ENCODE peak calls at places on chromosome 4, in seven cellular contexts. One of them, this sample, is unnamed.

GRCh38 chr4:179307297-179308136 is 1865.3 kb upstream of the AGA start:
- DNase-seq in H9: peak
- DNase-seq in IMR-90: peak
- DNase-seq in mesendoderm: peak
- DNase-seq in mammary epithelial cell: peak
- DNase-seq in GM23338: peak
- DNase-seq in OCI-LY7: peak
- DNase-seq in this sample: peak

GRCh38 chr4:127604949-127605709 is 27.6 kb upstream of the INTU start:
- DNase-seq in mammary epithelial cell: peak
- DNase-seq in mesendoderm: peak
- DNase-seq in GM23338: peak
- DNase-seq in IMR-90: peak
- DNase-seq in H9: peak
- DNase-seq in OCI-LY7: peak
- DNase-seq in this sample: peak

GRCh38 chr4:185506422-185506821 is 28.9 kb downstream of the PDLIM3 start:
- DNase-seq in GM23338: no peak
- DNase-seq in OCI-LY7: no peak
- DNase-seq in mammary epithelial cell: no peak
- DNase-seq in mesendoderm: no peak
- DNase-seq in IMR-90: no peak
- DNase-seq in H9: no peak
- DNase-seq in this sample: no peak

GRCh38 chr4:40256329-40256728 is 59.5 kb downstream of the RHOH start:
- DNase-seq in mesendoderm: no peak
- DNase-seq in OCI-LY7: no peak
- DNase-seq in H9: no peak
- DNase-seq in IMR-90: no peak
- DNase-seq in GM23338: no peak
- DNase-seq in mammary epithelial cell: peak
- DNase-seq in this sample: no peak

GRCh38 chr4:60992037-60992436 is 208.1 kb upstream of the ADGRL3 start:
- DNase-seq in GM23338: no peak
- DNase-seq in H9: no peak
- DNase-seq in IMR-90: peak
- DNase-seq in mammary epithelial cell: peak
- DNase-seq in mesendoderm: no peak
- DNase-seq in OCI-LY7: no peak
- DNase-seq in this sample: peak

GRCh38 chr4:145954924-145955339 is 16.3 kb upstream of the ZNF827 start:
- DNase-seq in H9: no peak
- DNase-seq in OCI-LY7: no peak
- DNase-seq in mammary epithelial cell: peak
- DNase-seq in mesendoderm: no peak
- DNase-seq in GM23338: no peak
- DNase-seq in IMR-90: peak
- DNase-seq in this sample: peak

GRCh38 chr4:2009651-2010233 is 968 bp upstream of the NELFA start:
- DNase-seq in GM23338: peak
- DNase-seq in mammary epithelial cell: peak
- DNase-seq in IMR-90: peak
- DNase-seq in mesendoderm: peak
- DNase-seq in OCI-LY7: peak
- DNase-seq in H9: peak
- DNase-seq in this sample: peak

GRCh38 chr4:1512738-1513660 is 106.8 kb upstream of the NKX1-1 start:
- DNase-seq in IMR-90: no peak
- DNase-seq in H9: peak
- DNase-seq in OCI-LY7: no peak
- DNase-seq in mammary epithelial cell: no peak
- DNase-seq in GM23338: peak
- DNase-seq in mesendoderm: peak
- DNase-seq in this sample: no peak

GRCh38 chr4:38387348-38387747 is 276.7 kb upstream of the KLF3 start:
- DNase-seq in mammary epithelial cell: peak
- DNase-seq in mesendoderm: no peak
- DNase-seq in IMR-90: peak
- DNase-seq in OCI-LY7: no peak
- DNase-seq in H9: no peak
- DNase-seq in GM23338: no peak
- DNase-seq in this sample: peak

GRCh38 chr4:17029432-17029831 is 131.0 kb upstream of the LDB2 start:
- DNase-seq in mesendoderm: no peak
- DNase-seq in GM23338: no peak
- DNase-seq in H9: no peak
- DNase-seq in OCI-LY7: no peak
- DNase-seq in mammary epithelial cell: no peak
- DNase-seq in IMR-90: no peak
- DNase-seq in this sample: no peak

GRCh38 chr4:108043536-108043935 is 53.8 kb downstream of the HADH start:
- DNase-seq in mesendoderm: peak
- DNase-seq in OCI-LY7: peak
- DNase-seq in H9: no peak
- DNase-seq in GM23338: peak
- DNase-seq in IMR-90: no peak
- DNase-seq in mammary epithelial cell: no peak
- DNase-seq in this sample: no peak

GRCh38 chr4:31045724-31046318 is 325.7 kb downstream of the PCDH7 start:
- DNase-seq in OCI-LY7: peak
- DNase-seq in IMR-90: peak
- DNase-seq in mammary epithelial cell: peak
- DNase-seq in mesendoderm: peak
- DNase-seq in GM23338: peak
- DNase-seq in H9: no peak
- DNase-seq in this sample: peak

GRCh38 chr4:2817701-2818350 is 24.9 kb downstream of the SH3BP2 start:
- DNase-seq in IMR-90: no peak
- DNase-seq in OCI-LY7: no peak
- DNase-seq in H9: peak
- DNase-seq in mesendoderm: peak
- DNase-seq in mammary epithelial cell: peak
- DNase-seq in GM23338: peak
- DNase-seq in this sample: no peak

GRCh38 chr4:22978656-22979055 is 285.9 kb downstream of the GBA3 start:
- DNase-seq in IMR-90: no peak
- DNase-seq in OCI-LY7: no peak
- DNase-seq in H9: no peak
- DNase-seq in mesendoderm: no peak
- DNase-seq in GM23338: no peak
- DNase-seq in mammary epithelial cell: no peak
- DNase-seq in this sample: no peak

GRCh38 chr4:180304321-180304720 is 1938.9 kb upstream of the TENM3 start:
- DNase-seq in OCI-LY7: no peak
- DNase-seq in mammary epithelial cell: no peak
- DNase-seq in mesendoderm: no peak
- DNase-seq in GM23338: no peak
- DNase-seq in IMR-90: no peak
- DNase-seq in H9: no peak
- DNase-seq in this sample: no peak

GRCh38 chr4:10108391-10108790 is 8.2 kb downstream of the WDR1 start:
- DNase-seq in mesendoderm: no peak
- DNase-seq in H9: no peak
- DNase-seq in OCI-LY7: no peak
- DNase-seq in GM23338: no peak
- DNase-seq in IMR-90: no peak
- DNase-seq in mammary epithelial cell: no peak
- DNase-seq in this sample: no peak

GRCh38 chr4:10109995-10110670 is 6.5 kb downstream of the WDR1 start:
- DNase-seq in H9: no peak
- DNase-seq in IMR-90: no peak
- DNase-seq in mesendoderm: no peak
- DNase-seq in GM23338: peak
- DNase-seq in mammary epithelial cell: no peak
- DNase-seq in OCI-LY7: no peak
- DNase-seq in this sample: no peak

GRCh38 chr4:10111067-10111801 is 5.4 kb downstream of the WDR1 start:
- DNase-seq in mesendoderm: no peak
- DNase-seq in OCI-LY7: no peak
- DNase-seq in IMR-90: no peak
- DNase-seq in GM23338: peak
- DNase-seq in H9: peak
- DNase-seq in mammary epithelial cell: no peak
- DNase-seq in this sample: no peak

GRCh38 chr4:10107111-10108091 is 9.2 kb downstream of the WDR1 start:
- DNase-seq in mammary epithelial cell: no peak
- DNase-seq in OCI-LY7: no peak
- DNase-seq in IMR-90: peak
- DNase-seq in H9: no peak
- DNase-seq in GM23338: no peak
- DNase-seq in mesendoderm: no peak
- DNase-seq in this sample: no peak

GRCh38 chr4:10108818-10109783 is 7.5 kb downstream of the WDR1 start:
- DNase-seq in mammary epithelial cell: peak
- DNase-seq in IMR-90: peak
- DNase-seq in mesendoderm: no peak
- DNase-seq in GM23338: no peak
- DNase-seq in OCI-LY7: no peak
- DNase-seq in H9: no peak
- DNase-seq in this sample: no peak
- H3K4me2 ChIP-seq in mammary epithelial cell: peak
- H3K4me2 ChIP-seq in IMR-90: no peak
- H3K4me2 ChIP-seq in mesendoderm: no peak
- H3K4me2 ChIP-seq in GM23338: no peak
- H3K4me2 ChIP-seq in OCI-LY7: no peak
- H3K4me2 ChIP-seq in H9: no peak
- H3K4me2 ChIP-seq in this sample: peak

GRCh38 chr4:139639654-139640053 is 26.0 kb upstream of the MGST2 start:
- DNase-seq in GM23338: no peak
- DNase-seq in IMR-90: no peak
- DNase-seq in OCI-LY7: no peak
- DNase-seq in mesendoderm: no peak
- DNase-seq in mammary epithelial cell: no peak
- DNase-seq in H9: no peak
- DNase-seq in this sample: no peak

GRCh38 chr4:139633661-139634060 is 32.0 kb upstream of the MGST2 start:
- DNase-seq in GM23338: peak
- DNase-seq in mesendoderm: peak
- DNase-seq in mammary epithelial cell: no peak
- DNase-seq in IMR-90: peak
- DNase-seq in OCI-LY7: no peak
- DNase-seq in H9: peak
- DNase-seq in this sample: no peak

GRCh38 chr4:139633195-139633594 is 32.4 kb upstream of the MGST2 start:
- DNase-seq in H9: no peak
- DNase-seq in IMR-90: no peak
- DNase-seq in mesendoderm: no peak
- DNase-seq in mammary epithelial cell: no peak
- DNase-seq in OCI-LY7: no peak
- DNase-seq in GM23338: no peak
- DNase-seq in this sample: no peak

GRCh38 chr4:139630991-139631390 is 34.6 kb upstream of the MGST2 start:
- DNase-seq in OCI-LY7: no peak
- DNase-seq in IMR-90: no peak
- DNase-seq in GM23338: peak
- DNase-seq in mammary epithelial cell: no peak
- DNase-seq in H9: no peak
- DNase-seq in mesendoderm: peak
- DNase-seq in this sample: no peak

DNA sequence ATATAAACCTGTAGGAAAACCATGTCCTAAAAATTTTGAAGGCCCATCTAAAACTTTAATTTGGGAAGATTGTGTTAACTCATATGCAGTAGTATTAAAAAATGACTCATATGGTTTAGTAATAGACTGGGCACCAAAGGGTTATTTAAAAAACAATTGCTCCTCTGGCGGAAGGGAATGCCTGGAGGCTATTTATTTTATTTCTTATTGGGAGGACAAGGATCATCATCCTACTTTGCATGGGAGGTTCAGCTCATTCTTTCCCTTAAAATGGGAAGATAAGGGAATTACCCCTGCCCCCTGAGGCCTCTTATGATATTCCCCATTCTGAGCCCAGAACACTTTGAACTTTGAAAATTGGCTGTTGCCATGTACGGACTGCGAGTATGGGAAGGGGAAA is 29.7 kb upstream of the MGST2 start:
- DNase-seq in mammary epithelial cell: no peak
- DNase-seq in H9: no peak
- DNase-seq in mesendoderm: no peak
- DNase-seq in IMR-90: no peak
- DNase-seq in GM23338: no peak
- DNase-seq in OCI-LY7: no peak
- DNase-seq in this sample: no peak
- H3K4me2 ChIP-seq in mammary epithelial cell: no peak
- H3K4me2 ChIP-seq in H9: no peak
- H3K4me2 ChIP-seq in mesendoderm: no peak
- H3K4me2 ChIP-seq in IMR-90: no peak
- H3K4me2 ChIP-seq in GM23338: no peak
- H3K4me2 ChIP-seq in OCI-LY7: no peak
- H3K4me2 ChIP-seq in this sample: no peak

DNA sequence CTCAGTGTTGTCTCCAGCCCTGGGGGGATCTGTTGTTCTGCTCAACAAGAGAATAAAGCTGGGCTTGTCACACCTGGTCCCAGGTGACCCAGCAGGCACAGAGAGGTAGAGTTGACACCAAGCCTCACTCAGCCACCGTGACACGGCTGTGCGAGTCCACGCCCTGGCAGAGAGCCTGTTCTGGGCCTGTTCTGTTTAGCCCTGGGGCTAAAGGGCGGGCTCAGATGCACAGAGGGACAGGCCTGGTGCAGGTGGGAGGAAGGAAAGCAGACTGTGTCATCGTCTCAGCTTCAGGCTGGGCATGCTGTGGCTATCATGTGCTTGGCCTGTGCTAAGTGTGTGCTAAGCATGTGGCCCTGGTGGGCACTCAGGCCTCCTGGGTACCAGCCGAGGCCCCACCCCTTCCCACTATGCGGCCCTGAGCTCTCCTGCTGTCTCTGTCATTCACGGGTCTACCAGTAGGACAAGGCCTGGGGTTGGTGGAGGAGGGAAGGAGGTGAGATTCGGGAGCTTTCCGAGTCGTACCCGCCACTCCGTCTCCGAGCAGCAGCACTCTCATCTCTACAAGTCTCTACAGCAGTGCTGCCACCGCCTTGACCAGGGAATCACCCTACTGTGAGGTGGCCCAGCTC is 10.8 kb downstream of the WFS1 start:
- DNase-seq in IMR-90: no peak
- DNase-seq in mesendoderm: no peak
- DNase-seq in mammary epithelial cell: peak
- DNase-seq in H9: no peak
- DNase-seq in GM23338: no peak
- DNase-seq in OCI-LY7: no peak
- DNase-seq in this sample: no peak
- H3K4me2 ChIP-seq in IMR-90: no peak
- H3K4me2 ChIP-seq in mesendoderm: no peak
- H3K4me2 ChIP-seq in mammary epithelial cell: no peak
- H3K4me2 ChIP-seq in H9: no peak
- H3K4me2 ChIP-seq in GM23338: no peak
- H3K4me2 ChIP-seq in OCI-LY7: no peak
- H3K4me2 ChIP-seq in this sample: no peak

GRCh38 chr4:76896731-76897521 is 1.0 kb downstream of the SOWAHB start:
- DNase-seq in H9: peak
- DNase-seq in GM23338: peak
- DNase-seq in OCI-LY7: no peak
- DNase-seq in mesendoderm: peak
- DNase-seq in IMR-90: peak
- DNase-seq in mammary epithelial cell: peak
- DNase-seq in this sample: peak
- H3K4me2 ChIP-seq in H9: peak
- H3K4me2 ChIP-seq in GM23338: peak
- H3K4me2 ChIP-seq in OCI-LY7: no peak
- H3K4me2 ChIP-seq in mesendoderm: peak
- H3K4me2 ChIP-seq in IMR-90: peak
- H3K4me2 ChIP-seq in mammary epithelial cell: peak
- H3K4me2 ChIP-seq in this sample: peak